ENCODE peak calls at places on chromosomes 3 and 15, in six cellular contexts. R, A, V, T, F and D are unnamed samples.

GRCh38 chr15:36888018-36888992 is 212.0 kb downstream of the MEIS2 start:
- DNase-seq in R (no peak), A (no peak), V (no peak), T (no peak), F (no peak), D (no peak)

GRCh38 chr15:70528270-70528706 is 235.1 kb downstream of the UACA start:
- DNase-seq in R (no peak), A (no peak), V (peak), T (peak), F (no peak), D (no peak)

GRCh38 chr3:42489116-42489936 is 13.1 kb upstream of the VIPR1 start:
- DNase-seq in R (peak), A (peak), V (no peak), T (no peak), F (no peak), D (peak)

GRCh38 chr15:58269455-58270414 is 131.6 kb downstream of the AQP9 start:
- DNase-seq in R (no peak), A (no peak), V (peak), T (peak), F (no peak), D (no peak)

GRCh38 chr15:37098468-37099320 is 1.7 kb downstream of the MEIS2 start:
- DNase-seq in R (no peak), A (peak), V (no peak), T (no peak), F (no peak), D (no peak)

GRCh38 chr3:190830031-190830430 is 32.5 kb downstream of the GMNC start:
- DNase-seq in R (no peak), A (no peak), V (no peak), T (no peak), F (no peak), D (no peak)

GRCh38 chr15:31268108-31268501 is 58.5 kb upstream of the KLF13 start:
- DNase-seq in R (peak), A (peak), V (no peak), T (peak), F (no peak), D (peak)

GRCh38 chr3:101936419-101937331 is 87.4 kb downstream of the NFKBIZ start:
- DNase-seq in R (no peak), A (no peak), V (no peak), T (no peak), F (no peak), D (no peak)

GRCh38 chr15:33907326-33907725 is 61.0 kb upstream of the CHRM5 start:
- DNase-seq in R (no peak), A (no peak), V (no peak), T (no peak), F (no peak), D (no peak)

GRCh38 chr15:74431645-74432044 is 2.1 kb downstream of the SEMA7A start:
- DNase-seq in R (no peak), A (no peak), V (no peak), T (no peak), F (no peak), D (no peak)

GRCh38 chr3:41710646-41711388 is 251.1 kb downstream of the ULK4 start:
- DNase-seq in R (no peak), A (no peak), V (no peak), T (no peak), F (no peak), D (no peak)

GRCh38 chr3:136078421-136079364 is 113.2 kb downstream of the PPP2R3A start:
- DNase-seq in R (no peak), A (no peak), V (peak), T (no peak), F (no peak), D (no peak)

GRCh38 chr3:30012941-30013543 is 593.4 kb upstream of the TGFBR2 start:
- DNase-seq in R (no peak), A (peak), V (peak), T (peak), F (peak), D (no peak)

GRCh38 chr3:18201315-18201714 is 223.8 kb downstream of the SATB1 start:
- DNase-seq in R (no peak), A (no peak), V (no peak), T (no peak), F (no peak), D (no peak)

GRCh38 chr3:129524081-129524480 is 4.4 kb upstream of the RHO start:
- DNase-seq in R (no peak), A (no peak), V (no peak), T (no peak), F (no peak), D (no peak)

GRCh38 chr3:64073362-64073761 is 50.1 kb upstream of the PSMD6 start:
- DNase-seq in R (no peak), A (no peak), V (no peak), T (no peak), F (no peak), D (no peak)

GRCh38 chr3:114649331-114649730 is 355.5 kb downstream of the TIGIT start:
- DNase-seq in R (no peak), A (no peak), V (peak), T (no peak), F (no peak), D (no peak)

GRCh38 chr3:73009750-73010149 is 13.1 kb downstream of the PPP4R2 start:
- DNase-seq in R (no peak), A (no peak), V (no peak), T (no peak), F (no peak), D (no peak)

GRCh38 chr15:60780147-60780546 is 301.2 kb upstream of the ICE2 start:
- DNase-seq in R (no peak), A (no peak), V (no peak), T (no peak), F (no peak), D (no peak)

GRCh38 chr3:168885028-168885427 is 778.5 kb downstream of the MECOM start:
- DNase-seq in R (no peak), A (no peak), V (no peak), T (no peak), F (no peak), D (no peak)

GRCh38 chr3:9076985-9077384 is 113.7 kb upstream of the RAD18 start:
- DNase-seq in R (no peak), A (peak), V (no peak), T (no peak), F (no peak), D (no peak)

DNA sequence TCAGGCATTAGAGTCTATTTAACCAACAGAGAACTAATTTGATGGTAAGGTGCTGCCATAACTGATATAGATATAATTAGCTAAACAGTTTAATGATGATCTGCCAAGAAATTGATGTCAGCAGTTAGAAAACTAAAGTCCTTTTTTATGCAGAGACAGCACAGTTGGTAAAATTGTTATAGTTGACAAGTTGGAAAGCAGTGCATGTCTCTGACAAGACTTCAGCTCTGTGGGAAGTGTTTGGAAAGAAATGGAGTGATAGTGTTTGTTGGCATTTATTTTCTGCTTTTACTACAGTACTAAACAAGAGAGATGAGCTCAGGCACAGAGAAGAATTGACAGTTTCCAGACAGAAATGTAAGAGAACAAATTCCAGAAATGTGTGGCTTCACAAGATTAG is 523.5 kb upstream of the BCHE start:
- DNase-seq in R (no peak), A (no peak), V (no peak), T (no peak), F (no peak), D (no peak)
- TF ChIP-seq EP300 in R (no peak), A (no peak), V (no peak), T (no peak), F (no peak), D (no peak)

DNA sequence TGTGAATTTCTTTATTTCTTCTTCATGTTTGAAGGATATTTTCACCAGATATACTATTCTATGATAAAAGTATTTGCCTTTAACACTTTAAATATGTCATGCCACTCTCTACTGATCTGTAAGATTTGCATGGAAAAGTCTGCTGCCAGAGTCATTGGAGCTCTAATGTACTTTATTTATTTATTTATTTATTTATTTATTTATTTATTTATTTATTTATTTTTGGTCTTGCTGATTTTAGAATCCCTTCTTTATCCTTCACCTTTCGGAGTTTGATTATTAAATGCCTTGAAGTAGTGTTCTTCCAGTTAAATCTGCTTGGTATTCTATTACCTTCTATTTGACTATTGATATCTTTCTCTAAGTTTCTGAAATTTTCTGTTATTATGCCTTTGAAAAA is 1669.6 kb downstream of the OTOL1 start:
- DNase-seq in R (no peak), A (no peak), V (no peak), T (no peak), F (no peak), D (no peak)
- TF ChIP-seq POLR2A in R (no peak), A (no peak), V (no peak), T (no peak), F (no peak), D (no peak)

GRCh38 chr3:99250272-99250671 is 348.8 kb upstream of the DCBLD2 start:
- DNase-seq in R (no peak), A (no peak), V (no peak), T (no peak), F (no peak), D (no peak)
- TF ChIP-seq EP300 in R (no peak), A (no peak), V (no peak), T (no peak), F (no peak), D (no peak)

GRCh38 chr3:79551325-79551892 is 216.4 kb downstream of the ROBO1 start:
- DNase-seq in R (no peak), A (no peak), V (no peak), T (no peak), F (no peak), D (no peak)
- TF ChIP-seq POLR2A in R (no peak), A (no peak), V (no peak), T (no peak), F (no peak), D (no peak)

GRCh38 chr3:196432137-196432879 is at the start of gene UBXN7:
- DNase-seq in R (peak), A (peak), V (peak), T (peak), F (peak), D (peak)
- TF ChIP-seq EP300 in R (no peak), A (no peak), V (no peak), T (no peak), F (peak), D (no peak)

GRCh38 chr15:63041982-63042878 is at the start of gene TPM1:
- DNase-seq in R (peak), A (peak), V (peak), T (peak), F (peak), D (peak)
- TF ChIP-seq POLR2A in R (peak), A (peak), V (peak), T (peak), F (peak), D (no peak)

GRCh38 chr15:40054746-40055575 is 16.0 kb upstream of the SRP14 start:
- DNase-seq in R (no peak), A (peak), V (no peak), T (peak), F (no peak), D (no peak)
- TF ChIP-seq EP300 in R (no peak), A (no peak), V (no peak), T (no peak), F (no peak), D (no peak)

GRCh38 chr3:50155491-50155878 is 361 bp downstream of the SEMA3F start:
- DNase-seq in R (no peak), A (no peak), V (no peak), T (no peak), F (no peak), D (no peak)

GRCh38 chr3:50155891-50156290 is 767 bp downstream of the SEMA3F start:
- DNase-seq in R (no peak), A (no peak), V (no peak), T (no peak), F (no peak), D (no peak)

GRCh38 chr3:50154476-50154839 is 666 bp upstream of the SEMA3F start:
- DNase-seq in R (no peak), A (no peak), V (no peak), T (no peak), F (no peak), D (no peak)

GRCh38 chr3:50153782-50154475 is 1.2 kb upstream of the SEMA3F start:
- DNase-seq in R (no peak), A (no peak), V (no peak), T (no peak), F (no peak), D (no peak)

GRCh38 chr3:50154840-50155490 is at the start of gene SEMA3F:
- DNase-seq in R (no peak), A (peak), V (peak), T (peak), F (no peak), D (no peak)
- TF ChIP-seq POLR2A in R (no peak), A (no peak), V (no peak), T (no peak), F (peak), D (no peak)

GRCh38 chr3:47889001-47889757 is 86.2 kb downstream of the DHX30 start:
- DNase-seq in R (no peak), A (no peak), V (no peak), T (no peak), F (no peak), D (no peak)

GRCh38 chr3:47890037-47890831 is 87.3 kb downstream of the DHX30 start:
- DNase-seq in R (no peak), A (no peak), V (no peak), T (no peak), F (no peak), D (no peak)

GRCh38 chr3:47890832-47891620 is 88.1 kb downstream of the DHX30 start:
- DNase-seq in R (no peak), A (peak), V (no peak), T (peak), F (no peak), D (no peak)

GRCh38 chr3:47895241-47895640 is 92.3 kb downstream of the DHX30 start:
- DNase-seq in R (no peak), A (no peak), V (no peak), T (no peak), F (no peak), D (no peak)

DNA sequence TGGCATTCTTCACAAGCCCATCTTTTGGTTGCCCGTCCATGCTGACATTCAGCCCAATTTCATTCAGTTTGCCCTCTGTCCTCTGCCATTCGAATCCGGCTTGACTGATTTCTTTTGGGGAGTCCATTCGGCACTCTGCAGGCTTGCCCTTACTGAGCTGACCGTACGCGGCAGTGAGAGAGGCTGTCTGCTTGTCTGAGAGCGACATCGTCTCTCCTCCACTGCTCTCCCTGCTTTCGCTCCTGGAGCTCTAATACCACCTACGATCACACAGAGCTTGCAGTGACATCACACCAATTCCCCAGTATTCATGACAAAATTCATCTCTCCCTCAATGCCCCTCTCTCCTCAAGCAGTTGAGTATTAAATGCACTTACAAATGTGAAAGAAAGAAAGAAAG is 89.3 kb downstream of the DHX30 start:
- DNase-seq in R (no peak), A (no peak), V (no peak), T (no peak), F (no peak), D (no peak)
- TF ChIP-seq EP300 in R (no peak), A (no peak), V (no peak), T (no peak), F (no peak), D (no peak)

DNA sequence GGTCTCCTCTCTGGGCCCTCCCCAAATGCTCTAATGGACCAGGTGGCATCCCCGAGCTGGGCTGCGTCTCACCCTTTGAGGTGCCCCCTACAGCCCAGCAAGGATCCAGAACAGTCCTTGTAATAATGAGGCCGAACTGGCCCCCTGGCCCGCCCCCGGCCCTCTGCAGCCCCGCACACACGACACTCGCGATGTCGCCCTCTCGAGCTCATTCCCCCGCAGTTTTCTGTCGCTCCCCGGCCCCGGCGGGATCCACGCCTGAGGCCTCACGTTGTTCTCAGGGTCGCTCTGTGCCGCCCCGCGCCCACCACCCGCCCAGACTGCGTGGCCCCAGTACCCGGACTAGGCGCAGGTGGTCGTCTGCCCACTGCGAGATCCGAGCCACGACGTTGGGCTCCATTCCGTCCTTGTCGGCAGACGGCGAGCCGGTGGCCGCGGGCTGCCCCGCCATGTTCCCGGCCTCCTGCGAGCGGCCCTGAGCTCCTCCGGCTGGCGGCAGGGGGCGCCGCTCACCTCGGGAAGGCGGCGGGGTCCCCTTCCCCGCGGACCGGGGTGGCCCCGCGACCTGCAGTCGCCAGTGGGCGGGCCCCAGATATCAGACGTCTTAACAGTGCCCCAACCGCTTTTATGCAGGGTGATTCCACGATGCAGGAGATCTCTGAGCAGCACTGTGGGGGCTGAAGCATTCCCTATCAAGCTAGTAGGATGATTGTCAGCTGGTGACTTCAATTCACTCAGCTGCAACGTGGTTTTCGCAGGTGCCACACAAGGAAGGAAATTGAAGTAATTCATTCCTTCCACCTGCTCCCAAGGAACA is at the start of gene C3orf33:
- DNase-seq in R (no peak), A (peak), V (peak), T (peak), F (peak), D (peak)
- TF ChIP-seq POLR2A in R (no peak), A (no peak), V (peak), T (no peak), F (no peak), D (no peak)